ENCODE peak calls at places on chromosomes 6 and 20, in eight cellular contexts. W is HCT116, E is neural progenitor cell, V is SK-N-SH, Z is MM.1S, Y is hepatocyte, M is PC-3, R is OCI-LY7. K is an unnamed sample.

GRCh38 chr6:161654209-161654608 is 380.3 kb upstream of the AGPAT4 start:
- DNase-seq in W (no peak), E (no peak), V (no peak), Z (no peak), Y (no peak), M (no peak), R (no peak), K (no peak)

GRCh38 chr6:118553132-118553531 is 5.0 kb downstream of the PLN start:
- DNase-seq in W (no peak), E (no peak), V (no peak), Z (no peak), Y (no peak), M (no peak), R (no peak), K (no peak)

GRCh38 chr20:6614836-6615235 is 152.7 kb upstream of the BMP2 start:
- DNase-seq in W (no peak), E (no peak), V (no peak), Z (no peak), Y (no peak), M (no peak), R (no peak), K (no peak)

GRCh38 chr6:129853996-129854711 is 7.0 kb downstream of the TMEM244 start:
- DNase-seq in W (peak; percentile 32), E (no peak), V (no peak), Z (no peak), Y (no peak), M (peak; percentile 64), R (no peak), K (no peak)

GRCh38 chr20:17858450-17859001 is 110.1 kb downstream of the SNX5 start:
- DNase-seq in W (no peak), E (no peak), V (no peak), Z (no peak), Y (no peak), M (no peak), R (no peak), K (no peak)

GRCh38 chr20:38272961-38273360 is 12.4 kb upstream of the KIAA1755 start:
- DNase-seq in W (no peak), E (no peak), V (no peak), Z (no peak), Y (no peak), M (no peak), R (no peak), K (no peak)

GRCh38 chr6:79878142-79878748 is 69.1 kb downstream of the ELOVL4 start:
- DNase-seq in W (no peak), E (no peak), V (no peak), Z (no peak), Y (no peak), M (peak; percentile 33), R (no peak), K (no peak)

GRCh38 chr6:3316363-3316762 is 57.6 kb downstream of the PSMG4 start:
- DNase-seq in W (no peak), E (no peak), V (no peak), Z (no peak), Y (no peak), M (no peak), R (no peak), K (no peak)

GRCh38 chr20:57450931-57451330 is 59.7 kb downstream of the RBM38 start:
- DNase-seq in W (no peak), E (no peak), V (peak; percentile 67), Z (no peak), Y (no peak), M (no peak), R (peak; percentile 47), K (no peak)

GRCh38 chr6:6131492-6132109 is 124.9 kb upstream of the NRN1 start:
- DNase-seq in W (peak; percentile 10), E (peak; percentile 86), V (peak; percentile 22), Z (peak; percentile 36), Y (peak; percentile 29), M (peak; percentile 70), R (peak; percentile 47), K (peak; percentile 92)

GRCh38 chr6:3798211-3798909 is 46.8 kb upstream of the PXDC1 start:
- DNase-seq in W (no peak), E (no peak), V (no peak), Z (no peak), Y (no peak), M (no peak), R (no peak), K (no peak)

GRCh38 chr6:96013531-96013930 is 2.2 kb upstream of the FUT9 start:
- DNase-seq in W (no peak), E (no peak), V (no peak), Z (no peak), Y (no peak), M (no peak), R (no peak), K (peak; percentile 75)

GRCh38 chr6:5472583-5472982 is 211.3 kb downstream of the FARS2 start:
- DNase-seq in W (no peak), E (no peak), V (no peak), Z (no peak), Y (no peak), M (peak; percentile 73), R (no peak), K (no peak)

GRCh38 chr20:32605167-32605656 is 20.1 kb upstream of the NOL4L start:
- DNase-seq in W (no peak), E (no peak), V (no peak), Z (no peak), Y (peak; percentile 56), M (no peak), R (no peak), K (peak; percentile 44)

GRCh38 chr6:8642854-8643253 is 207.5 kb upstream of the SLC35B3 start:
- DNase-seq in W (no peak), E (no peak), V (no peak), Z (no peak), Y (no peak), M (no peak), R (no peak), K (no peak)

GRCh38 chr6:43205849-43206248 is 23.4 kb downstream of the DNPH1 start:
- DNase-seq in W (no peak), E (no peak), V (no peak), Z (no peak), Y (no peak), M (no peak), R (no peak), K (no peak)
- H3K4me3 ChIP-seq in W (no peak overlapping the region), E (no peak overlapping the region), V (no peak overlapping the region), Z (no peak overlapping the region), Y (no peak overlapping the region), M (no peak overlapping the region), R (no peak overlapping the region), K (no peak overlapping the region)

GRCh38 chr6:37366910-37367309 is 13.1 kb downstream of the RNF8 start:
- DNase-seq in W (no peak), E (no peak), V (no peak), Z (no peak), Y (no peak), M (peak; percentile 32), R (no peak), K (no peak)

GRCh38 chr6:37368961-37369320 is 15.2 kb downstream of the RNF8 start:
- DNase-seq in W (no peak), E (no peak), V (no peak), Z (no peak), Y (no peak), M (no peak), R (no peak), K (no peak)

GRCh38 chr6:37367557-37367956 is 13.8 kb downstream of the RNF8 start:
- DNase-seq in W (no peak), E (no peak), V (no peak), Z (no peak), Y (no peak), M (peak; percentile 49), R (no peak), K (no peak)

GRCh38 chr6:37362101-37362823 is 8.5 kb downstream of the RNF8 start:
- DNase-seq in W (no peak), E (no peak), V (no peak), Z (no peak), Y (no peak), M (no peak), R (no peak), K (no peak)

DNA sequence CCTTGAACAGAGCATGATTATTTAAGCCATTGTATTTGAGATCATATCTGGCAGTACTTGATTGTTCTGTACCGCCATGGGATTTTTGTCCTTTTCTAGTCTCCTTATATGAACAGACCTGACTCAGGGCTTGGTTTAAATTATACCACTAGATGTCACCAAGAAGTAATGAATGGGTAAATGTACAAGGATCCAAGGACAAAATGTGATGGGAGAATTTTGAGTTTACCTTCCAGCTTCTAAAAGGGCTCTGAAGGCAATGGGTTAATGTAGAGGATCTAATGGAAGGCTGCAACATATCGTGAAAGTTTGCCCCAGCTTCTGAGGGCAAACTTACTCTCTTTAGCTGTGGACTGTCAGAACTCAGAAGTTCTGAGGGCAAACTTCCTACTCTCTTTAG is 12.0 kb downstream of the RNF8 start:
- DNase-seq in W (no peak), E (no peak), V (peak; percentile 37), Z (no peak), Y (no peak), M (peak; percentile 23), R (no peak), K (peak; percentile 10)
- TF ChIP-seq CTCF in W (no peak), E (peak; percentile 16), V (peak; percentile 43), Z (no peak), Y (peak; percentile 41), M (peak; percentile 55), R (peak; percentile 60), K (peak; percentile 5)

GRCh38 chr20:46207783-46208182 is 89.7 kb downstream of the CD40 start:
- DNase-seq in W (no peak), E (no peak), V (no peak), Z (no peak), Y (no peak), M (no peak), R (no peak), K (no peak)

GRCh38 chr20:46207031-46207549 is 89.0 kb downstream of the CD40 start:
- DNase-seq in W (no peak), E (no peak), V (no peak), Z (no peak), Y (no peak), M (no peak), R (no peak), K (no peak)

GRCh38 chr20:46205349-46205748 is 87.2 kb downstream of the CD40 start:
- DNase-seq in W (no peak), E (no peak), V (no peak), Z (no peak), Y (no peak), M (no peak), R (no peak), K (no peak)

GRCh38 chr20:46204594-46205205 is 86.6 kb downstream of the CD40 start:
- DNase-seq in W (no peak), E (no peak), V (no peak), Z (no peak), Y (no peak), M (no peak), R (no peak), K (no peak)

DNA sequence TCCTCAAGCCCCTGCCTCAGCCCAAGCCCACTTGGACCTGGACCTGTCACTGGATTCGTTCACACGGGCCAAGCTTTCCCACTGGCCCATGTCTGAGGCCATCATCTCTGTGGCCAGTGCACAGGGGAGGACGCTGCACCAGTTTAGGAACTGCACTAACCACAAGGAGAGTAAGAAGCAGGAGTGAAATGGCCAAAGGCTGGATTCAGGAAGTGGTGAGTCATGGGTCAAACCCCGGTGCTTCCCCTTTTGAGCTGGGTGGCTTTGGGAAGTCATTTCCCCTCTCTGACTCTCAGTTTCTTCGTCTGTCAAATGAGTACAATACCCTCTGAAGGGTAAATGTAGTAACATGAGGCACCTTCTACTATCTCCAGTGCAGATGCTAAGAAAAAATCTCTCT is 87.9 kb downstream of the CD40 start:
- DNase-seq in W (no peak), E (no peak), V (no peak), Z (no peak), Y (no peak), M (peak; percentile 68), R (no peak), K (no peak)
- TF ChIP-seq EZH2phosphoT487 in W (no peak), E (no peak), V (no peak), Z (no peak), Y (no peak), M (no peak), R (no peak), K (no peak)

GRCh38 chr20:11090751-11091150 is 417.0 kb upstream of the JAG1 start:
- DNase-seq in W (no peak), E (no peak), V (no peak), Z (no peak), Y (no peak), M (no peak), R (no peak), K (no peak)
- H3K4me3 ChIP-seq in W (no peak overlapping the region), E (no peak overlapping the region), V (no peak overlapping the region), Z (no peak overlapping the region), Y (no peak overlapping the region), M (no peak overlapping the region), R (no peak overlapping the region), K (no peak overlapping the region)

K was measured in GM23338.